ENCODE peak calls at places on chromosomes 11 and 22, in four cellular contexts. One of them, this sample, is unnamed.

GRCh38 chr22:32317524-32317923 is 40.1 kb upstream of the RFPL3 start:
- ATAC-seq in T-helper 17 cell: no peak
- ATAC-seq in stimulated activated naive CD8-positive, alpha-beta T cell treated with anti-CD3 and anti-CD28 coated beads, Interleukin-15, amount 100 ng/mL, for 72 hours: no peak
- ATAC-seq in right lobe of liver: no peak
- ATAC-seq in this sample: no peak

GRCh38 chr22:24763872-24764485 is 10.5 kb downstream of the PIWIL3 start:
- ATAC-seq in T-helper 17 cell: no peak
- ATAC-seq in stimulated activated naive CD8-positive, alpha-beta T cell treated with anti-CD3 and anti-CD28 coated beads, Interleukin-15, amount 100 ng/mL, for 72 hours: no peak
- ATAC-seq in right lobe of liver: no peak
- ATAC-seq in this sample: no peak

GRCh38 chr22:20751185-20751851 is 22.6 kb upstream of the SERPIND1 start:
- ATAC-seq in T-helper 17 cell: no peak
- ATAC-seq in stimulated activated naive CD8-positive, alpha-beta T cell treated with anti-CD3 and anti-CD28 coated beads, Interleukin-15, amount 100 ng/mL, for 72 hours: no peak
- ATAC-seq in right lobe of liver: peak
- ATAC-seq in this sample: no peak

GRCh38 chr11:96949464-96949863 is 559.7 kb downstream of the JRKL start:
- ATAC-seq in T-helper 17 cell: no peak
- ATAC-seq in stimulated activated naive CD8-positive, alpha-beta T cell treated with anti-CD3 and anti-CD28 coated beads, Interleukin-15, amount 100 ng/mL, for 72 hours: no peak
- ATAC-seq in right lobe of liver: no peak
- ATAC-seq in this sample: no peak

GRCh38 chr22:44361391-44362126 is 48.8 kb upstream of the SHISAL1 start:
- ATAC-seq in T-helper 17 cell: no peak
- ATAC-seq in stimulated activated naive CD8-positive, alpha-beta T cell treated with anti-CD3 and anti-CD28 coated beads, Interleukin-15, amount 100 ng/mL, for 72 hours: no peak
- ATAC-seq in right lobe of liver: no peak
- ATAC-seq in this sample: peak

GRCh38 chr22:43399338-43399979 is 12.4 kb upstream of the MPPED1 start:
- ATAC-seq in T-helper 17 cell: no peak
- ATAC-seq in stimulated activated naive CD8-positive, alpha-beta T cell treated with anti-CD3 and anti-CD28 coated beads, Interleukin-15, amount 100 ng/mL, for 72 hours: peak
- ATAC-seq in right lobe of liver: no peak
- ATAC-seq in this sample: no peak

GRCh38 chr11:12187399-12187798 is 77.0 kb downstream of the MICAL2 start:
- ATAC-seq in T-helper 17 cell: peak
- ATAC-seq in stimulated activated naive CD8-positive, alpha-beta T cell treated with anti-CD3 and anti-CD28 coated beads, Interleukin-15, amount 100 ng/mL, for 72 hours: peak
- ATAC-seq in right lobe of liver: no peak
- ATAC-seq in this sample: no peak

GRCh38 chr11:130118636-130119387 is 40.8 kb upstream of the ST14 start:
- ATAC-seq in T-helper 17 cell: peak
- ATAC-seq in stimulated activated naive CD8-positive, alpha-beta T cell treated with anti-CD3 and anti-CD28 coated beads, Interleukin-15, amount 100 ng/mL, for 72 hours: peak
- ATAC-seq in right lobe of liver: no peak
- ATAC-seq in this sample: no peak

GRCh38 chr11:12694182-12694531 is 19.9 kb downstream of the TEAD1 start:
- ATAC-seq in T-helper 17 cell: no peak
- ATAC-seq in stimulated activated naive CD8-positive, alpha-beta T cell treated with anti-CD3 and anti-CD28 coated beads, Interleukin-15, amount 100 ng/mL, for 72 hours: peak
- ATAC-seq in right lobe of liver: peak
- ATAC-seq in this sample: no peak

GRCh38 chr11:34654491-34655334 is 33.8 kb downstream of the EHF start:
- ATAC-seq in T-helper 17 cell: no peak
- ATAC-seq in stimulated activated naive CD8-positive, alpha-beta T cell treated with anti-CD3 and anti-CD28 coated beads, Interleukin-15, amount 100 ng/mL, for 72 hours: no peak
- ATAC-seq in right lobe of liver: peak
- ATAC-seq in this sample: peak

GRCh38 chr22:30267382-30268302 is 991 bp upstream of the OSM start:
- ATAC-seq in T-helper 17 cell: no peak
- ATAC-seq in stimulated activated naive CD8-positive, alpha-beta T cell treated with anti-CD3 and anti-CD28 coated beads, Interleukin-15, amount 100 ng/mL, for 72 hours: peak
- ATAC-seq in right lobe of liver: no peak
- ATAC-seq in this sample: no peak

GRCh38 chr11:124946735-124947141 is 7.3 kb upstream of the CCDC15 start:
- ATAC-seq in T-helper 17 cell: no peak
- ATAC-seq in stimulated activated naive CD8-positive, alpha-beta T cell treated with anti-CD3 and anti-CD28 coated beads, Interleukin-15, amount 100 ng/mL, for 72 hours: no peak
- ATAC-seq in right lobe of liver: no peak
- ATAC-seq in this sample: peak

GRCh38 chr11:43919852-43920597 is 22.4 kb upstream of the C11orf96 start:
- ATAC-seq in T-helper 17 cell: no peak
- ATAC-seq in stimulated activated naive CD8-positive, alpha-beta T cell treated with anti-CD3 and anti-CD28 coated beads, Interleukin-15, amount 100 ng/mL, for 72 hours: no peak
- ATAC-seq in right lobe of liver: no peak
- ATAC-seq in this sample: no peak

GRCh38 chr11:58734681-58735490 is 3.1 kb upstream of the GLYAT start:
- ATAC-seq in T-helper 17 cell: no peak
- ATAC-seq in stimulated activated naive CD8-positive, alpha-beta T cell treated with anti-CD3 and anti-CD28 coated beads, Interleukin-15, amount 100 ng/mL, for 72 hours: no peak
- ATAC-seq in right lobe of liver: peak
- ATAC-seq in this sample: no peak

GRCh38 chr11:76553554-76554476 is 109.0 kb downstream of the EMSY start:
- ATAC-seq in T-helper 17 cell: peak
- ATAC-seq in stimulated activated naive CD8-positive, alpha-beta T cell treated with anti-CD3 and anti-CD28 coated beads, Interleukin-15, amount 100 ng/mL, for 72 hours: no peak
- ATAC-seq in right lobe of liver: no peak
- ATAC-seq in this sample: peak

GRCh38 chr11:45528435-45528834 is 137.0 kb downstream of the CHST1 start:
- ATAC-seq in T-helper 17 cell: no peak
- ATAC-seq in stimulated activated naive CD8-positive, alpha-beta T cell treated with anti-CD3 and anti-CD28 coated beads, Interleukin-15, amount 100 ng/mL, for 72 hours: no peak
- ATAC-seq in right lobe of liver: peak
- ATAC-seq in this sample: no peak

GRCh38 chr11:65953471-65953870 is 8.1 kb upstream of the SART1 start:
- ATAC-seq in T-helper 17 cell: no peak
- ATAC-seq in stimulated activated naive CD8-positive, alpha-beta T cell treated with anti-CD3 and anti-CD28 coated beads, Interleukin-15, amount 100 ng/mL, for 72 hours: no peak
- ATAC-seq in right lobe of liver: no peak
- ATAC-seq in this sample: no peak

GRCh38 chr11:8015753-8016239 is 28.7 kb downstream of the EIF3F start:
- ATAC-seq in T-helper 17 cell: no peak
- ATAC-seq in stimulated activated naive CD8-positive, alpha-beta T cell treated with anti-CD3 and anti-CD28 coated beads, Interleukin-15, amount 100 ng/mL, for 72 hours: no peak
- ATAC-seq in right lobe of liver: no peak
- ATAC-seq in this sample: no peak

This sample was measured in esophagus mucosa.